ENCODE peak calls at places on chromosome 22, in four cellular contexts. V, T, O and D are unnamed samples. For H3K9me3 and H3K4me1, the result is how much of the 10 kb centered on the place peaks cover.

GRCh38 chr22:40176921-40177737 is 596 bp upstream of the TNRC6B start:
- DNase-seq in V (peak), T (peak), O (peak), D (peak)

GRCh38 chr22:41140365-41140957 is 48.1 kb downstream of the EP300 start:
- DNase-seq in V (no peak), T (no peak), O (no peak), D (no peak)

GRCh38 chr22:42236268-42236667 is 34.2 kb downstream of the TCF20 start:
- DNase-seq in V (no peak), T (no peak), O (no peak), D (no peak)

GRCh38 chr22:32660292-32660691 is 141.2 kb upstream of the TIMP3 start:
- DNase-seq in V (no peak), T (peak), O (peak), D (peak)

GRCh38 chr22:37187552-37187890 is 526 bp downstream of the C1QTNF6 start:
- DNase-seq in V (no peak), T (no peak), O (no peak), D (no peak)

GRCh38 chr22:44881246-44881600 is 128.6 kb downstream of the PHF21B start:
- DNase-seq in V (no peak), T (no peak), O (no peak), D (no peak)

GRCh38 chr22:39727541-39727940 is 157.0 kb downstream of the CACNA1I start:
- DNase-seq in V (no peak), T (no peak), O (no peak), D (no peak)

GRCh38 chr22:30486118-30486517 is 14.3 kb upstream of the SEC14L3 start:
- DNase-seq in V (no peak), T (no peak), O (no peak), D (no peak)

GRCh38 chr22:26974914-26975313 is 317.5 kb downstream of the MIAT start:
- DNase-seq in V (no peak), T (no peak), O (no peak), D (no peak)

DNA sequence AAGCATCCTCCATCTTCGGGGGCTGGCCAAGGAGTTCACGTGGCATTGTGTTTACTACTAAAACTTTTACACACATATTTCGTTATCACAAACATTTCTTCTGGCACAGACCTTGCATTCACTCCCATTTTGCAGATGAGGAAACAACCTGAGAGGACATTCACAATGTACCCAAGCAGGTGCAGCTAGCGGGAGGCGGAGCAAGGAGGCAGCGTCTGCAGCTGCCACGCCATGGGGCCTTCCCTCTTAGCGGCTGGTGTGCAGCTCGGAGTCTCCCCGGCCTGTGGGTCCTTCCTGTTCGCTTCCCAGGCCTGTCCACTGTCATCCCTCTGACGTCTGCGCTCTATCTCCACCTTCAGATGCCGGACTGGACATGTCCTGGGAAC is 807.8 kb downstream of the TBC1D22A start:
- DNase-seq in V (no peak), T (no peak), O (no peak), D (no peak)
- H3K9me3 ChIP-seq in V (under half), T (half or more), O (under half), D (under half)

GRCh38 chr22:46075764-46076531 is 74.4 kb upstream of the PPARA start:
- DNase-seq in V (no peak), T (no peak), O (no peak), D (no peak)
- TF ChIP-seq SUZ12 in V (no peak), T (no peak), O (no peak), D (no peak)

DNA sequence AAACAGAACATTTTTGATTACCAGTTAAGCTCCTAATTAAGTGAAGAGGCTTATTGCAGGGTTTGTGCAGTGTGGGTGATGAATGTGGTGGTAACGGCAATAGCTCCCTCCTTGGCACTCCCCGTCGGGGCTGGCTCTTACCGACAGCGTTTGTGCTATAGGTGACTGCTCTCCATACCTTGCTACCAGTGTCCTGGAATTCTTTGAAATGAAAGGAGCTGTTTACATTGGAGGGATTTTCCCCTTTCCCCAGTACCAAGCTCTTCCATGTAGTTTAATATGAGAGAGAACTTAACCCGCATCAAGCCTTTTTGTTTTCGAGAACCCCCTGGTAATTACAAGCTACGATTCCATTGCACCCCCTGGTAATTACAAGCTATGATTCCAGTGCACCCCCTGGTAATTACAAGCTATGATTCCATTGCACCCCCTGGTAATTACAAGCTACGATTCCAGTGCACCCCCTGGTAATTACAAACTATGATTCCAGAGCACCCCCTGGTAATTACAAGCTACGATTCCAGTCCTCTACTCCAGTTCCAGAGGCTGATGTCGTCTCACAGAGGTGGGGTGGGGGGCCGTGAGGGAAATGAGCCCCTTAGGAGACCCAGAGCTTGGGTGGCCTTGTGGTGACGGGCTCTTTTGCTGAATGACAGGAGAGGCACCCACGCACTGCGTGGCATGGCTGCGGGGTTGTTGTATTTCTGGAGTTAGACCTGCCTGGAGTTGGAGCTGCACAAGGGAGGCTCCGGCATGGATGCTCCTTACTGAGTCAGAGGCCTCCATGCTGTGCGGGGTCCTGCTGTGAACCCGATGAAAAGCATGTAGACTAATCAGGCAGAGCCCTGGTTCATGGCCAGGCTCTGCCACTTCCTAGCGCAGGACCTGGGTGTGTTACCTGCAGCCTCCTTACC is 205.3 kb downstream of the TBC1D22A start:
- DNase-seq in V (no peak), T (no peak), O (no peak), D (no peak)
- H3K4me1 ChIP-seq in V (under half), T (under half), O (under half), D (under half)

DNA sequence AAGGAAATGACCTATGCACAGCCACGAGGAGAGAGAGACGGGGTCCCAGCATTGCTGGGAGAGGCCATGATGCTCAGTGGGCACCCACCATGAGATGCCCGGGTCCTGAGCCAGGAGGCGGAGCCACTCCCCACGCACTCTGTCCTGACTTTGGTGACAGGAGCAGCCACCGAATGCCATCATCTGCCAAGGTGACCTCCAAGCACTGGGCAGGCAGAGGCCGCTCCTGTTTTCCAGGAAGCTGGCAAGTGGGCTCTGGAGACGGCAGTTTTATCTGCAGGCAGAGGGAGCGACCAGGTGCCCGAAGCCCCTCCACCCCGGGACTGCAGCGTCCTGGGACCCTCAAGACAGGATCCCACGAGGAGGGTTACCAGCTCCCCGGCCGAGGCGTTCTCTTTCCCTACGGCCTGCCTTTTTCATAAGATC is 453.9 kb downstream of the BRD1 start:
- DNase-seq in V (no peak), T (no peak), O (no peak), D (no peak)
- H3K9me3 ChIP-seq in V (under half), T (under half), O (under half), D (under half)